ENCODE peak calls at places on chromosomes 3 and 15, in ten cellular contexts. U, I, W, Y, P, T, D, N, Q and L are unnamed samples.
A peak's percentile ranks its signal among the peaks of the same experiment; 100 is the strongest.

GRCh38 chr3:11668243-11669232 is 24.8 kb upstream of the VGLL4 start:
- DNase-seq in U (no peak), D (peak; percentile 28), T (no peak), I (no peak), Y (no peak), W (no peak), P (no peak), Q (no peak), N (no peak), L (no peak)

GRCh38 chr15:27865323-27865922 is 233.7 kb downstream of the OCA2 start:
- DNase-seq in W (no peak), N (no peak), P (no peak), Y (no peak), D (no peak), T (no peak), U (no peak), I (no peak), Q (no peak), L (no peak)

GRCh38 chr3:194869482-194870169 is 183.9 kb downstream of the FAM43A start:
- DNase-seq in P (no peak), Q (peak; percentile 8), I (peak; percentile 41), Y (no peak), W (no peak), U (no peak), T (no peak), N (no peak), D (peak; percentile 32), L (no peak)

GRCh38 chr3:14520149-14520548 is 20.0 kb downstream of the GRIP2 start:
- DNase-seq in Q (peak; percentile 26), U (no peak), W (no peak), D (no peak), N (no peak), P (no peak), Y (no peak), I (no peak), T (no peak), L (no peak)

GRCh38 chr3:37904614-37905047 is 43.0 kb downstream of the CTDSPL start:
- DNase-seq in N (no peak), Q (no peak), T (no peak), W (no peak), D (no peak), I (peak; percentile 57), U (no peak), Y (no peak), P (no peak), L (no peak)

GRCh38 chr3:171526869-171527268 is 66.7 kb upstream of the TNIK start:
- DNase-seq in T (no peak), W (no peak), Q (no peak), P (no peak), I (peak; percentile 66), Y (no peak), N (no peak), U (peak; percentile 56), D (no peak), L (peak; percentile 43)

GRCh38 chr15:56765252-56765651 is 31.9 kb upstream of the ZNF280D start:
- DNase-seq in P (no peak), N (no peak), W (no peak), U (no peak), Y (no peak), Q (no peak), D (peak; percentile 27), I (peak; percentile 89), T (no peak), L (no peak)

GRCh38 chr3:101303089-101303731 is 17.2 kb downstream of the IMPG2 start:
- DNase-seq in U (no peak), T (no peak), N (no peak), Y (no peak), Q (no peak), I (no peak), W (no peak), P (no peak), D (no peak), L (no peak)

GRCh38 chr3:61956236-61956635 is 394.9 kb downstream of the PTPRG start:
- DNase-seq in T (no peak), P (no peak), I (peak; percentile 68), D (no peak), U (no peak), Y (no peak), W (no peak), Q (no peak), N (no peak), L (peak; percentile 51)

GRCh38 chr3:172467170-172467824 is 19.0 kb upstream of the GHSR start:
- DNase-seq in U (peak; percentile 43), N (no peak), I (peak; percentile 56), D (no peak), P (no peak), Q (no peak), T (no peak), Y (no peak), W (no peak), L (no peak)

GRCh38 chr3:165874663-165875489 is 37.7 kb upstream of the BCHE start:
- DNase-seq in P (no peak), Y (no peak), Q (peak; percentile 44), D (no peak), N (no peak), W (no peak), T (no peak), I (no peak), U (no peak), L (no peak)